ENCODE peak calls at places on chromosomes 13 and 19, in four cellular contexts. N is RWPE1; K is GM23248; E is activated CD4-positive, alpha-beta T cell treated with anti-CD3 and anti-CD28 coated beads, Interleukin-2, amount 50 U/mL, for 24 hours. J is an unnamed sample.

GRCh38 chr19:53010494-53010893 is 3.2 kb upstream of the ERVV-1 start:
- DNase-seq in E (no peak), N (no peak), K (no peak), J (no peak)

GRCh38 chr13:18962168-18962734 is 219.4 kb downstream of the TUBA3C start:
- DNase-seq in K (no peak), E (no peak), N (no peak), J (no peak)

GRCh38 chr13:40170982-40171381 is 495.5 kb downstream of the FOXO1 start:
- DNase-seq in E (no peak), N (no peak), K (peak; percentile 11), J (no peak)

GRCh38 chr19:49486710-49487276 is 615 bp upstream of the RPL13A start:
- DNase-seq in K (no peak), E (no peak), N (no peak), J (no peak)

GRCh38 chr19:34457446-34457845 is 24.1 kb upstream of the WTIP start:
- DNase-seq in E (no peak), N (no peak), K (no peak), J (no peak)

GRCh38 chr19:35522745-35523327 is 5.3 kb downstream of the SBSN start:
- DNase-seq in E (no peak), K (no peak), N (no peak), J (no peak)

GRCh38 chr19:55075366-55075998 is at the start of gene EPS8L1:
- DNase-seq in N (peak; percentile 60), K (no peak), E (no peak), J (no peak)

GRCh38 chr19:42280761-42281174 is 11.7 kb downstream of the CIC start:
- DNase-seq in N (peak; percentile 59), E (no peak), K (peak; percentile 77), J (no peak)

GRCh38 chr13:30818323-30818960 is 83.1 kb downstream of the ALOX5AP start:
- DNase-seq in K (peak; percentile 96), E (no peak), N (peak; percentile 60), J (no peak)

GRCh38 chr19:51572415-51572814 is 1.3 kb downstream of the ZNF175 start:
- DNase-seq in E (no peak), N (no peak), K (peak; percentile 35), J (no peak)

GRCh38 chr19:45819769-45820168 is 4.7 kb upstream of the RSPH6A start:
- DNase-seq in K (no peak), N (no peak), E (no peak), J (no peak)

GRCh38 chr13:33937373-33938087 is 119.6 kb downstream of the RFC3 start:
- DNase-seq in E (no peak), N (no peak), K (no peak), J (no peak)

GRCh38 chr19:50402544-50403301 is 16.0 kb upstream of the SPIB start:
- DNase-seq in K (no peak), N (no peak), E (no peak), J (no peak)